ENCODE peak calls at places on chromosomes 13 and 19, in seven cellular contexts. F is M059J, H is cardiac fibroblast, B is ELF-1, D is H54, Z is T47D, V is T-cell. T is an unnamed sample.

GRCh38 chr19:18542936-18543813 is at the start of gene FKBP8:
- DNase-seq in D (peak), Z (peak), B (peak), V (peak), F (peak), H (peak), T (peak)

GRCh38 chr19:5828661-5829566 is 10.6 kb downstream of the FUT6 start:
- DNase-seq in F (no peak), Z (no peak), H (peak), D (no peak), V (no peak), B (peak), T (peak)

GRCh38 chr19:39197808-39198207 is 1.0 kb downstream of the NCCRP1 start:
- DNase-seq in Z (peak), V (no peak), H (no peak), F (peak), B (no peak), D (peak), T (no peak)

GRCh38 chr19:7602935-7603497 is 7.4 kb downstream of the CAMSAP3 start:
- DNase-seq in Z (no peak), V (no peak), D (no peak), H (peak), F (no peak), B (no peak), T (no peak)

GRCh38 chr19:31261019-31261595 is 88.1 kb downstream of the TSHZ3 start:
- DNase-seq in V (no peak), B (no peak), H (no peak), D (no peak), F (no peak), Z (no peak), T (no peak)

GRCh38 chr13:32581177-32581786 is 5.0 kb upstream of the PDS5B start:
- DNase-seq in V (no peak), B (no peak), D (no peak), F (peak), H (peak), Z (peak), T (no peak)

GRCh38 chr13:110277357-110277950 is 29.5 kb downstream of the COL4A1 start:
- DNase-seq in V (no peak), H (no peak), F (no peak), Z (no peak), D (no peak), B (no peak), T (no peak)

GRCh38 chr19:45147835-45148676 is 12.7 kb downstream of the NKPD1 start:
- DNase-seq in V (no peak), D (no peak), B (peak), H (no peak), F (no peak), Z (no peak), T (peak)

GRCh38 chr19:56142897-56143434 is 1.9 kb downstream of the ZNF444 start:
- DNase-seq in F (no peak), V (no peak), H (no peak), D (no peak), Z (no peak), B (no peak), T (no peak)

GRCh38 chr13:31431722-31432137 is 232.0 kb downstream of the B3GLCT start:
- DNase-seq in B (peak), D (peak), H (peak), Z (peak), F (peak), V (no peak), T (peak)

GRCh38 chr13:50222569-50223332 is 207.5 kb downstream of the KCNRG start:
- DNase-seq in Z (peak), V (no peak), B (no peak), D (no peak), F (peak), H (peak), T (no peak)

GRCh38 chr19:10270180-10270615 is 722 bp upstream of the ICAM1 start:
- DNase-seq in Z (no peak), V (peak), F (peak), B (no peak), H (no peak), D (no peak), T (no peak)

T was measured in mesendoderm.